ENCODE peak calls at places on chromosomes 1 and 21, in seven cellular contexts. One of them, this sample, is unnamed.
A peak's percentile ranks its signal among the peaks of the same experiment; 100 is the strongest.

GRCh38 chr1:4126731-4127594 is 226.9 kb upstream of the C1orf174 start:
- DNase-seq in ACHN: no peak
- DNase-seq in NCI-H774: no peak
- DNase-seq in LoVo: no peak
- DNase-seq in myocyte: no peak
- DNase-seq in GOT3: no peak
- DNase-seq in mucosa of descending colon: no peak
- DNase-seq in this sample: no peak

GRCh38 chr21:18954415-18954972 is 550.9 kb upstream of the TMPRSS15 start:
- DNase-seq in mucosa of descending colon: no peak
- DNase-seq in NCI-H774: no peak
- DNase-seq in ACHN: no peak
- DNase-seq in myocyte: no peak
- DNase-seq in GOT3: no peak
- DNase-seq in LoVo: no peak
- DNase-seq in this sample: no peak

GRCh38 chr1:911875-912739 is 11.6 kb upstream of the SAMD11 start:
- DNase-seq in NCI-H774: no peak
- DNase-seq in LoVo: no peak
- DNase-seq in GOT3: no peak
- DNase-seq in mucosa of descending colon: no peak
- DNase-seq in ACHN: peak; percentile 70
- DNase-seq in myocyte: peak; percentile 37
- DNase-seq in this sample: no peak

GRCh38 chr21:43585924-43586411 is 73.3 kb downstream of the HSF2BP start:
- DNase-seq in LoVo: peak; percentile 90
- DNase-seq in mucosa of descending colon: no peak
- DNase-seq in GOT3: peak; percentile 11
- DNase-seq in NCI-H774: no peak
- DNase-seq in myocyte: peak; percentile 94
- DNase-seq in ACHN: peak; percentile 98
- DNase-seq in this sample: no peak

GRCh38 chr1:115545791-115546733 is 95.7 kb upstream of the VANGL1 start:
- DNase-seq in myocyte: peak; percentile 89
- DNase-seq in GOT3: peak; percentile 50
- DNase-seq in ACHN: peak; percentile 97
- DNase-seq in LoVo: peak; percentile 83
- DNase-seq in NCI-H774: no peak
- DNase-seq in mucosa of descending colon: no peak
- DNase-seq in this sample: no peak

GRCh38 chr1:6534248-6534647 is 20.1 kb downstream of the NOL9 start:
- DNase-seq in GOT3: no peak
- DNase-seq in myocyte: no peak
- DNase-seq in LoVo: no peak
- DNase-seq in NCI-H774: no peak
- DNase-seq in ACHN: no peak
- DNase-seq in mucosa of descending colon: peak; percentile 11
- DNase-seq in this sample: no peak

GRCh38 chr1:92154934-92155333 is 62.8 kb upstream of the C1orf146 start:
- DNase-seq in LoVo: no peak
- DNase-seq in mucosa of descending colon: no peak
- DNase-seq in ACHN: no peak
- DNase-seq in myocyte: no peak
- DNase-seq in GOT3: no peak
- DNase-seq in NCI-H774: no peak
- DNase-seq in this sample: no peak

GRCh38 chr1:66354311-66354922 is 179.5 kb upstream of the SGIP1 start:
- DNase-seq in GOT3: no peak
- DNase-seq in LoVo: peak; percentile 6
- DNase-seq in myocyte: no peak
- DNase-seq in NCI-H774: no peak
- DNase-seq in mucosa of descending colon: no peak
- DNase-seq in ACHN: no peak
- DNase-seq in this sample: no peak

GRCh38 chr1:71357708-71358107 is 276.9 kb upstream of the ZRANB2 start:
- DNase-seq in ACHN: no peak
- DNase-seq in myocyte: no peak
- DNase-seq in mucosa of descending colon: no peak
- DNase-seq in NCI-H774: no peak
- DNase-seq in GOT3: no peak
- DNase-seq in LoVo: no peak
- DNase-seq in this sample: no peak

GRCh38 chr1:79448426-79448825 is 441.9 kb upstream of the ADGRL4 start:
- DNase-seq in GOT3: no peak
- DNase-seq in LoVo: no peak
- DNase-seq in myocyte: no peak
- DNase-seq in mucosa of descending colon: no peak
- DNase-seq in NCI-H774: no peak
- DNase-seq in ACHN: no peak
- DNase-seq in this sample: no peak

GRCh38 chr1:228006034-228006792 is 585 bp upstream of the WNT3A start:
- DNase-seq in mucosa of descending colon: no peak
- DNase-seq in myocyte: no peak
- DNase-seq in GOT3: no peak
- DNase-seq in LoVo: no peak
- DNase-seq in ACHN: no peak
- DNase-seq in NCI-H774: no peak
- DNase-seq in this sample: no peak

GRCh38 chr1:112253366-112253765 is 142.6 kb upstream of the CTTNBP2NL start:
- DNase-seq in LoVo: no peak
- DNase-seq in GOT3: no peak
- DNase-seq in ACHN: no peak
- DNase-seq in myocyte: peak; percentile 80
- DNase-seq in mucosa of descending colon: no peak
- DNase-seq in NCI-H774: no peak
- DNase-seq in this sample: no peak

GRCh38 chr1:20668581-20668980 is 7.4 kb upstream of the DDOST start:
- DNase-seq in GOT3: no peak
- DNase-seq in myocyte: no peak
- DNase-seq in LoVo: no peak
- DNase-seq in mucosa of descending colon: no peak
- DNase-seq in ACHN: no peak
- DNase-seq in NCI-H774: no peak
- DNase-seq in this sample: no peak

GRCh38 chr1:168082008-168082876 is 54.5 kb downstream of the GPR161 start:
- DNase-seq in NCI-H774: peak; percentile 57
- DNase-seq in mucosa of descending colon: no peak
- DNase-seq in myocyte: peak; percentile 83
- DNase-seq in ACHN: peak; percentile 81
- DNase-seq in LoVo: peak; percentile 74
- DNase-seq in GOT3: peak; percentile 76
- DNase-seq in this sample: no peak

GRCh38 chr1:42935313-42935624 is 23.4 kb downstream of the SLC2A1 start:
- DNase-seq in myocyte: no peak
- DNase-seq in ACHN: no peak
- DNase-seq in GOT3: no peak
- DNase-seq in LoVo: no peak
- DNase-seq in NCI-H774: no peak
- DNase-seq in mucosa of descending colon: peak; percentile 80
- DNase-seq in this sample: no peak

GRCh38 chr1:172699111-172699510 is 40.2 kb downstream of the FASLG start:
- DNase-seq in mucosa of descending colon: peak; percentile 47
- DNase-seq in LoVo: no peak
- DNase-seq in NCI-H774: no peak
- DNase-seq in myocyte: no peak
- DNase-seq in GOT3: no peak
- DNase-seq in ACHN: no peak
- DNase-seq in this sample: no peak

GRCh38 chr1:35537788-35538187 is 19.4 kb downstream of the KIAA0319L start:
- DNase-seq in mucosa of descending colon: no peak
- DNase-seq in LoVo: no peak
- DNase-seq in GOT3: no peak
- DNase-seq in ACHN: no peak
- DNase-seq in NCI-H774: no peak
- DNase-seq in myocyte: no peak
- DNase-seq in this sample: no peak

GRCh38 chr1:22529901-22530621 is 33.2 kb upstream of the EPHA8 start:
- DNase-seq in GOT3: no peak
- DNase-seq in NCI-H774: no peak
- DNase-seq in LoVo: no peak
- DNase-seq in ACHN: no peak
- DNase-seq in myocyte: peak; percentile 16
- DNase-seq in mucosa of descending colon: no peak
- DNase-seq in this sample: no peak

GRCh38 chr1:78839704-78840277 is 166.7 kb downstream of the ADGRL4 start:
- DNase-seq in LoVo: peak; percentile 52
- DNase-seq in ACHN: peak; percentile 58
- DNase-seq in myocyte: peak; percentile 73
- DNase-seq in mucosa of descending colon: no peak
- DNase-seq in GOT3: no peak
- DNase-seq in NCI-H774: peak; percentile 38
- DNase-seq in this sample: peak; percentile 10

GRCh38 chr1:203054184-203054583 is 27.9 kb downstream of the PPFIA4 start:
- DNase-seq in mucosa of descending colon: no peak
- DNase-seq in ACHN: no peak
- DNase-seq in NCI-H774: no peak
- DNase-seq in GOT3: no peak
- DNase-seq in LoVo: no peak
- DNase-seq in myocyte: no peak
- DNase-seq in this sample: no peak

GRCh38 chr1:246081856-246082668 is 425.0 kb downstream of the SMYD3 start:
- DNase-seq in NCI-H774: no peak
- DNase-seq in GOT3: no peak
- DNase-seq in ACHN: no peak
- DNase-seq in LoVo: no peak
- DNase-seq in mucosa of descending colon: no peak
- DNase-seq in myocyte: no peak
- DNase-seq in this sample: no peak

GRCh38 chr1:247647864-247648263 is 31.7 kb downstream of the OR13G1 start:
- DNase-seq in NCI-H774: peak; percentile 36
- DNase-seq in myocyte: no peak
- DNase-seq in GOT3: no peak
- DNase-seq in mucosa of descending colon: no peak
- DNase-seq in LoVo: peak; percentile 22
- DNase-seq in ACHN: no peak
- DNase-seq in this sample: no peak

GRCh38 chr1:5847013-5847654 is 145.1 kb downstream of the NPHP4 start:
- DNase-seq in LoVo: no peak
- DNase-seq in mucosa of descending colon: peak; percentile 16
- DNase-seq in ACHN: peak; percentile 26
- DNase-seq in myocyte: no peak
- DNase-seq in GOT3: no peak
- DNase-seq in NCI-H774: no peak
- DNase-seq in this sample: no peak

GRCh38 chr1:54610601-54611580 is 12.4 kb downstream of the FAM151A start:
- DNase-seq in GOT3: no peak
- DNase-seq in ACHN: no peak
- DNase-seq in LoVo: no peak
- DNase-seq in mucosa of descending colon: no peak
- DNase-seq in myocyte: no peak
- DNase-seq in NCI-H774: no peak
- DNase-seq in this sample: no peak

GRCh38 chr21:16420086-16420724 is 690.4 kb downstream of the USP25 start:
- DNase-seq in GOT3: no peak
- DNase-seq in LoVo: peak; percentile 8
- DNase-seq in mucosa of descending colon: no peak
- DNase-seq in ACHN: no peak
- DNase-seq in myocyte: peak; percentile 83
- DNase-seq in NCI-H774: peak; percentile 63
- DNase-seq in this sample: no peak

GRCh38 chr1:25848531-25848930 is 10.7 kb downstream of the AUNIP start:
- DNase-seq in GOT3: no peak
- DNase-seq in NCI-H774: no peak
- DNase-seq in ACHN: no peak
- DNase-seq in mucosa of descending colon: no peak
- DNase-seq in LoVo: no peak
- DNase-seq in myocyte: peak; percentile 31
- DNase-seq in this sample: no peak

GRCh38 chr1:51070011-51070410 is 32.0 kb upstream of the C1orf185 start:
- DNase-seq in LoVo: no peak
- DNase-seq in GOT3: no peak
- DNase-seq in mucosa of descending colon: no peak
- DNase-seq in ACHN: no peak
- DNase-seq in NCI-H774: peak; percentile 33
- DNase-seq in myocyte: no peak
- DNase-seq in this sample: peak; percentile 15

GRCh38 chr21:43712268-43712942 is 6.5 kb upstream of the PDXK start:
- DNase-seq in GOT3: no peak
- DNase-seq in ACHN: peak; percentile 93
- DNase-seq in LoVo: peak; percentile 95
- DNase-seq in myocyte: peak; percentile 87
- DNase-seq in NCI-H774: no peak
- DNase-seq in mucosa of descending colon: peak; percentile 88
- DNase-seq in this sample: peak; percentile 49

GRCh38 chr1:226589008-226589733 is 40.6 kb downstream of the STUM start:
- DNase-seq in GOT3: no peak
- DNase-seq in myocyte: no peak
- DNase-seq in ACHN: no peak
- DNase-seq in mucosa of descending colon: no peak
- DNase-seq in LoVo: no peak
- DNase-seq in NCI-H774: no peak
- DNase-seq in this sample: no peak

GRCh38 chr1:222787746-222788145 is 27.1 kb upstream of the DISP1 start:
- DNase-seq in LoVo: no peak
- DNase-seq in ACHN: no peak
- DNase-seq in GOT3: no peak
- DNase-seq in myocyte: peak; percentile 45
- DNase-seq in NCI-H774: no peak
- DNase-seq in mucosa of descending colon: no peak
- DNase-seq in this sample: no peak

GRCh38 chr1:84390231-84390630 is 8.1 kb upstream of the DNASE2B start:
- DNase-seq in NCI-H774: no peak
- DNase-seq in ACHN: no peak
- DNase-seq in mucosa of descending colon: no peak
- DNase-seq in myocyte: no peak
- DNase-seq in LoVo: peak; percentile 32
- DNase-seq in GOT3: no peak
- DNase-seq in this sample: no peak

GRCh38 chr1:67771776-67772175 is 61.5 kb downstream of the GNG12 start:
- DNase-seq in LoVo: no peak
- DNase-seq in myocyte: no peak
- DNase-seq in mucosa of descending colon: no peak
- DNase-seq in ACHN: no peak
- DNase-seq in NCI-H774: no peak
- DNase-seq in GOT3: no peak
- DNase-seq in this sample: no peak

GRCh38 chr1:205597691-205598314 is 34.0 kb downstream of the ELK4 start:
- DNase-seq in mucosa of descending colon: no peak
- DNase-seq in GOT3: no peak
- DNase-seq in ACHN: no peak
- DNase-seq in myocyte: no peak
- DNase-seq in LoVo: no peak
- DNase-seq in NCI-H774: no peak
- DNase-seq in this sample: no peak

GRCh38 chr1:8415526-8416278 is 97.8 kb downstream of the SLC45A1 start:
- DNase-seq in NCI-H774: no peak
- DNase-seq in mucosa of descending colon: no peak
- DNase-seq in GOT3: no peak
- DNase-seq in myocyte: no peak
- DNase-seq in ACHN: no peak
- DNase-seq in LoVo: no peak
- DNase-seq in this sample: no peak

GRCh38 chr1:9256332-9256731 is 21.8 kb downstream of the H6PD start:
- DNase-seq in GOT3: no peak
- DNase-seq in mucosa of descending colon: no peak
- DNase-seq in LoVo: no peak
- DNase-seq in ACHN: no peak
- DNase-seq in NCI-H774: no peak
- DNase-seq in myocyte: no peak
- DNase-seq in this sample: no peak

This sample was measured in NCI-H510A.